ENCODE peak calls at places on chromosomes 5 and 9, in five cellular contexts. Y is K562, C is A549, G is GM12878, Q is HepG2. H is an unnamed sample. For H3K4me1, the result is how much of the 10 kb centered on the place peaks cover.

GRCh38 chr5:78514427-78515345 is 133.9 kb downstream of the LHFPL2 start:
- DNase-seq in C (no peak), Q (no peak), Y (no peak), G (no peak), H (no peak)

GRCh38 chr9:37309136-37309535 is 113.4 kb upstream of the GRHPR start:
- DNase-seq in G (no peak), C (no peak), Y (peak), Q (peak), H (no peak)

GRCh38 chr5:128681096-128681495 is 143.1 kb upstream of the FBN2 start:
- DNase-seq in Q (no peak), Y (no peak), G (no peak), C (no peak), H (no peak)

GRCh38 chr5:158609729-158610128 is 490.0 kb downstream of the EBF1 start:
- DNase-seq in Y (no peak), G (no peak), C (no peak), Q (no peak), H (no peak)

GRCh38 chr5:136722086-136722485 is 356.7 kb upstream of the TRPC7 start:
- DNase-seq in C (no peak), G (no peak), Y (no peak), Q (no peak), H (no peak)

GRCh38 chr9:74025402-74025894 is 471.7 kb upstream of the RORB start:
- DNase-seq in Y (no peak), C (no peak), Q (peak), G (no peak), H (no peak)

GRCh38 chr9:134536101-134536900 is 105.3 kb upstream of the COL5A1 start:
- DNase-seq in Y (no peak), Q (no peak), G (no peak), C (no peak), H (no peak)

GRCh38 chr5:139638736-139639618 is 9.2 kb upstream of the CXXC5 start:
- DNase-seq in Y (peak), G (no peak), Q (no peak), C (no peak), H (no peak)

GRCh38 chr5:10885026-10885425 is 124.0 kb upstream of the DAP start:
- DNase-seq in G (no peak), Q (no peak), C (no peak), Y (no peak), H (no peak)

GRCh38 chr5:149452665-149453617 is 73.8 kb upstream of the IL17B start:
- DNase-seq in Q (peak), G (no peak), C (no peak), Y (no peak), H (peak)

GRCh38 chr5:146130440-146131045 is 25.2 kb upstream of the PLAC8L1 start:
- DNase-seq in Q (peak), G (no peak), C (no peak), Y (no peak), H (peak)

GRCh38 chr5:74355456-74355855 is 285.1 kb downstream of the ENC1 start:
- DNase-seq in C (no peak), Q (no peak), G (no peak), Y (no peak), H (no peak)

GRCh38 chr5:56574778-56575177 is 240.6 kb upstream of the MAP3K1 start:
- DNase-seq in Y (no peak), Q (no peak), G (no peak), C (no peak), H (no peak)
- TF ChIP-seq MYC in Y (no peak), Q (no peak), G (no peak), C (no peak), H (no peak)

GRCh38 chr9:128382261-128382660 is 11.1 kb downstream of the URM1 start:
- DNase-seq in Y (no peak), G (no peak), C (no peak), Q (no peak), H (no peak)
- H3K4me1 ChIP-seq in Y (under half), G (under half), C (under half), Q (under half), H (under half)

DNA sequence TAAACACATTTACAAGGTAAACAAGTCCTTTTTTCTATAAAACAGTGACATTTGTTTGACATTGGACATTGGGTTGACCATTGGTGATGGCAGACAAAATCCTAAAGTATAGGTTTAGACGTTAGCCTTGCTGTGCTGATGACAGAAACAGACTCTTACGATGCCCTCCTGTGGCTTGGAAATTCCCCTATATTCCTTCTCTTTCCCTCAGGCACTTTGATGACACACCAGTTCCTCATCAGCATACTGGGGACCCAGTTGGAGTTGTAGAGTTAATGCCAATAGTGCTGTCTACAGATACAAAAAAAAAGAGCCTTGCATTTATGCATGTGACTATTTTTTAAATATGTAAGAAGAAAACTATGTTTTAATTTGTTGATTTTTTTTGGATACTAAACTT is 75.8 kb upstream of the SNCAIP start:
- DNase-seq in C (no peak), G (no peak), Y (no peak), Q (no peak), H (no peak)
- TF ChIP-seq MYC in C (no peak), G (no peak), Y (no peak), Q (no peak), H (no peak)

DNA sequence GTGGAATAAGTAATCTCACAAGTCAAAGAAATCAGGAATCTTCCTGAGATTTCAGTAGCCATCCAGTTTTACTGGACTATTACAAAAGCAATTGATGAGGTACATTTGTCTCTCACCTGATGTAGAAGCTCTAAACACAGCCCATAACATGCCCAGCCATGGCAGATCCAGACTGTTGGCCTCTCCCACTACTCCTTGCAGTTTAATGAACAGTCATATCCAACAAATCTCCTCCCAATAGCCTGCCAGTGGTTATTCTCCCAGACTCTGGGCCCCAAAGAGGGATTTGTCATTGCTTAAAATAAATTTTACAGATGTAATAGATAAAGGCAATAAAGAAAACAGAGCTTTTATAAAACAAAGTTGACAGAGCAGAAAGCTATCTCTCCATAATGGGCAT is 80.8 kb downstream of the ZNF608 start:
- DNase-seq in C (no peak), G (no peak), Y (no peak), Q (no peak), H (no peak)
- H3K4me1 ChIP-seq in C (under half), G (under half), Y (under half), Q (under half), H (under half)

GRCh38 chr5:37370550-37370863 is 399 bp downstream of the NUP155 start:
- DNase-seq in Y (no peak), C (peak), Q (no peak), G (no peak), H (no peak)
- TF ChIP-seq MYC in Y (no peak), C (no peak), Q (no peak), G (no peak), H (no peak)

DNA sequence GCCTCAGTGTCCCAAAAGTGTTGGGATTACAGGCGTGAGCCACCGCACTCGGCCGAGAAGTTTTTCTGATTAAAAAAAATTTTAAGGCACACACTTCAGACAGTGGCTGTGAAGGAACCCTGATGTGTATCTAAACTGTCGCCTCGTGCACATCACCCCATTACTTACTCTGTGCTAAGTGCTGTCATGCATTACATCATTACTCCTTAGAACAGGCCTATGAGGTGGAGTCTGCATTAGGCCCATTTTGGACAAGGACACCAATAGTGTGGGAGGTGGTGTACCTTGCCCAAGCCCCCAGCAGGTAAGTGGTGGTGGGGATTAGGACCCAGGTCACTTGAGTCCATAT is 3.8 kb upstream of the CDHR2 start:
- DNase-seq in Q (no peak), Y (no peak), C (no peak), G (no peak), H (no peak)
- H3K4me1 ChIP-seq in Q (half or more), Y (half or more), C (under half), G (under half), H (under half)

GRCh38 chr9:110078626-110079025 is 129.3 kb downstream of the C9orf152 start:
- DNase-seq in C (no peak), Q (no peak), Y (no peak), G (no peak), H (peak)
- TF ChIP-seq MYC in C (no peak), Q (no peak), Y (no peak), G (no peak), H (no peak)

GRCh38 chr5:124231794-124232193 is 514.6 kb downstream of the ZNF608 start:
- DNase-seq in C (no peak), Q (peak), Y (no peak), G (no peak), H (no peak)
- H3K4me1 ChIP-seq in C (under half), Q (under half), Y (under half), G (under half), H (under half)

GRCh38 chr9:128127568-128127989 is at the start of gene PTGES2:
- DNase-seq in G (no peak), C (peak), Y (peak), Q (peak), H (peak)
- TF ChIP-seq MYC in G (no peak), C (peak), Y (no peak), Q (peak), H (no peak)

H was measured in endothelial cell of umbilical vein.